ENCODE peak calls at places on chromosomes 3 and 15, in five cellular contexts. One of them, this sample, is unnamed.

GRCh38 chr3:104102386-104102785 is 1264.3 kb upstream of the ALCAM start:
- DNase-seq in tibial artery: no peak
- DNase-seq in esophagus squamous epithelium: no peak
- DNase-seq in CD4-positive, alpha-beta T cell: no peak
- DNase-seq in cardiac muscle cell: peak; percentile 63
- DNase-seq in this sample: no peak

GRCh38 chr3:78177780-78178179 is 1137.9 kb downstream of the ROBO2 start:
- DNase-seq in tibial artery: no peak
- DNase-seq in esophagus squamous epithelium: no peak
- DNase-seq in CD4-positive, alpha-beta T cell: no peak
- DNase-seq in cardiac muscle cell: no peak
- DNase-seq in this sample: no peak

GRCh38 chr3:37521403-37521802 is 340.3 kb upstream of the CTDSPL start:
- DNase-seq in tibial artery: no peak
- DNase-seq in esophagus squamous epithelium: no peak
- DNase-seq in CD4-positive, alpha-beta T cell: no peak
- DNase-seq in cardiac muscle cell: no peak
- DNase-seq in this sample: no peak

GRCh38 chr15:35293353-35294130 is 208.4 kb upstream of the NANOGP8 start:
- DNase-seq in tibial artery: no peak
- DNase-seq in esophagus squamous epithelium: no peak
- DNase-seq in CD4-positive, alpha-beta T cell: no peak
- DNase-seq in cardiac muscle cell: peak; percentile 57
- DNase-seq in this sample: no peak

GRCh38 chr15:26024241-26024640 is 161.1 kb upstream of the ATP10A start:
- DNase-seq in tibial artery: no peak
- DNase-seq in esophagus squamous epithelium: no peak
- DNase-seq in CD4-positive, alpha-beta T cell: no peak
- DNase-seq in cardiac muscle cell: no peak
- DNase-seq in this sample: peak; percentile 28

GRCh38 chr15:64566629-64567427 is 106.5 kb downstream of the ZNF609 start:
- DNase-seq in tibial artery: no peak
- DNase-seq in esophagus squamous epithelium: no peak
- DNase-seq in CD4-positive, alpha-beta T cell: no peak
- DNase-seq in cardiac muscle cell: no peak
- DNase-seq in this sample: no peak

GRCh38 chr3:73073091-73073707 is 11.7 kb downstream of the EBLN2 start:
- DNase-seq in tibial artery: no peak
- DNase-seq in esophagus squamous epithelium: no peak
- DNase-seq in CD4-positive, alpha-beta T cell: no peak
- DNase-seq in cardiac muscle cell: no peak
- DNase-seq in this sample: no peak

GRCh38 chr3:59334585-59334984 is 284.8 kb upstream of the CFAP20DC start:
- DNase-seq in tibial artery: no peak
- DNase-seq in esophagus squamous epithelium: no peak
- DNase-seq in CD4-positive, alpha-beta T cell: no peak
- DNase-seq in cardiac muscle cell: peak; percentile 39
- DNase-seq in this sample: no peak

GRCh38 chr3:181105636-181106035 is 116.1 kb upstream of the DNAJC19 start:
- DNase-seq in tibial artery: no peak
- DNase-seq in esophagus squamous epithelium: no peak
- DNase-seq in CD4-positive, alpha-beta T cell: no peak
- DNase-seq in cardiac muscle cell: no peak
- DNase-seq in this sample: no peak

GRCh38 chr3:42539871-42540714 is 37.6 kb downstream of the VIPR1 start:
- DNase-seq in tibial artery: no peak
- DNase-seq in esophagus squamous epithelium: no peak
- DNase-seq in CD4-positive, alpha-beta T cell: peak; percentile 51
- DNase-seq in cardiac muscle cell: peak; percentile 42
- DNase-seq in this sample: no peak

GRCh38 chr3:187567741-187568140 is 102.5 kb downstream of the SST start:
- DNase-seq in tibial artery: no peak
- DNase-seq in esophagus squamous epithelium: no peak
- DNase-seq in CD4-positive, alpha-beta T cell: no peak
- DNase-seq in cardiac muscle cell: peak; percentile 88
- DNase-seq in this sample: no peak

GRCh38 chr15:66145242-66146182 is 108.0 kb downstream of the MEGF11 start:
- DNase-seq in tibial artery: no peak
- DNase-seq in esophagus squamous epithelium: no peak
- DNase-seq in CD4-positive, alpha-beta T cell: no peak
- DNase-seq in cardiac muscle cell: no peak
- DNase-seq in this sample: no peak

GRCh38 chr3:46853441-46854410 is 9.5 kb downstream of the MYL3 start:
- DNase-seq in tibial artery: peak; percentile 35
- DNase-seq in esophagus squamous epithelium: no peak
- DNase-seq in CD4-positive, alpha-beta T cell: no peak
- DNase-seq in cardiac muscle cell: no peak
- DNase-seq in this sample: no peak

GRCh38 chr3:49785565-49786356 is 581 bp downstream of the IP6K1 start:
- DNase-seq in tibial artery: no peak
- DNase-seq in esophagus squamous epithelium: no peak
- DNase-seq in CD4-positive, alpha-beta T cell: no peak
- DNase-seq in cardiac muscle cell: peak; percentile 40
- DNase-seq in this sample: no peak

GRCh38 chr3:5791558-5791957 is 604.1 kb downstream of the EDEM1 start:
- DNase-seq in tibial artery: no peak
- DNase-seq in esophagus squamous epithelium: no peak
- DNase-seq in CD4-positive, alpha-beta T cell: no peak
- DNase-seq in cardiac muscle cell: no peak
- DNase-seq in this sample: no peak

GRCh38 chr3:14169871-14170270 is 8.5 kb downstream of the XPC start:
- DNase-seq in tibial artery: no peak
- DNase-seq in esophagus squamous epithelium: no peak
- DNase-seq in CD4-positive, alpha-beta T cell: no peak
- DNase-seq in cardiac muscle cell: no peak
- DNase-seq in this sample: no peak

GRCh38 chr15:89745768-89746167 is 5.3 kb downstream of the MESP1 start:
- DNase-seq in tibial artery: no peak
- DNase-seq in esophagus squamous epithelium: no peak
- DNase-seq in CD4-positive, alpha-beta T cell: no peak
- DNase-seq in cardiac muscle cell: no peak
- DNase-seq in this sample: no peak

GRCh38 chr15:68484696-68485400 is 52.9 kb upstream of the ITGA11 start:
- DNase-seq in tibial artery: peak; percentile 82
- DNase-seq in esophagus squamous epithelium: no peak
- DNase-seq in CD4-positive, alpha-beta T cell: no peak
- DNase-seq in cardiac muscle cell: peak; percentile 64
- DNase-seq in this sample: peak; percentile 81

GRCh38 chr3:30342319-30343060 is 263.9 kb upstream of the TGFBR2 start:
- DNase-seq in tibial artery: peak; percentile 81
- DNase-seq in esophagus squamous epithelium: no peak
- DNase-seq in CD4-positive, alpha-beta T cell: no peak
- DNase-seq in cardiac muscle cell: peak; percentile 92
- DNase-seq in this sample: no peak

GRCh38 chr3:35651456-35651855 is 12.1 kb downstream of the ARPP21 start:
- DNase-seq in tibial artery: no peak
- DNase-seq in esophagus squamous epithelium: no peak
- DNase-seq in CD4-positive, alpha-beta T cell: no peak
- DNase-seq in cardiac muscle cell: peak; percentile 48
- DNase-seq in this sample: no peak

GRCh38 chr3:16697437-16698258 is 92.4 kb upstream of the DAZL start:
- DNase-seq in tibial artery: no peak
- DNase-seq in esophagus squamous epithelium: no peak
- DNase-seq in CD4-positive, alpha-beta T cell: no peak
- DNase-seq in cardiac muscle cell: peak; percentile 83
- DNase-seq in this sample: no peak

GRCh38 chr3:62798000-62798399 is 77.2 kb downstream of the CADPS start:
- DNase-seq in tibial artery: no peak
- DNase-seq in esophagus squamous epithelium: no peak
- DNase-seq in CD4-positive, alpha-beta T cell: no peak
- DNase-seq in cardiac muscle cell: no peak
- DNase-seq in this sample: no peak

GRCh38 chr15:90459368-90459767 is 70.4 kb upstream of the CRTC3 start:
- DNase-seq in tibial artery: no peak
- DNase-seq in esophagus squamous epithelium: no peak
- DNase-seq in CD4-positive, alpha-beta T cell: no peak
- DNase-seq in cardiac muscle cell: peak; percentile 74
- DNase-seq in this sample: no peak

GRCh38 chr3:55565516-55565915 is 78.4 kb upstream of the WNT5A start:
- DNase-seq in tibial artery: no peak
- DNase-seq in esophagus squamous epithelium: no peak
- DNase-seq in CD4-positive, alpha-beta T cell: no peak
- DNase-seq in cardiac muscle cell: no peak
- DNase-seq in this sample: no peak

GRCh38 chr3:131713416-131714118 is 210.8 kb upstream of the MRPL3 start:
- DNase-seq in tibial artery: no peak
- DNase-seq in esophagus squamous epithelium: no peak
- DNase-seq in CD4-positive, alpha-beta T cell: no peak
- DNase-seq in cardiac muscle cell: no peak
- DNase-seq in this sample: no peak

GRCh38 chr3:12828751-12829150 is 12.6 kb downstream of the RPL32 start:
- DNase-seq in tibial artery: no peak
- DNase-seq in esophagus squamous epithelium: no peak
- DNase-seq in CD4-positive, alpha-beta T cell: no peak
- DNase-seq in cardiac muscle cell: no peak
- DNase-seq in this sample: no peak

GRCh38 chr3:137763594-137763938 is 549 bp upstream of the SOX14 start:
- DNase-seq in tibial artery: no peak
- DNase-seq in esophagus squamous epithelium: no peak
- DNase-seq in CD4-positive, alpha-beta T cell: no peak
- DNase-seq in cardiac muscle cell: no peak
- DNase-seq in this sample: no peak

DNA sequence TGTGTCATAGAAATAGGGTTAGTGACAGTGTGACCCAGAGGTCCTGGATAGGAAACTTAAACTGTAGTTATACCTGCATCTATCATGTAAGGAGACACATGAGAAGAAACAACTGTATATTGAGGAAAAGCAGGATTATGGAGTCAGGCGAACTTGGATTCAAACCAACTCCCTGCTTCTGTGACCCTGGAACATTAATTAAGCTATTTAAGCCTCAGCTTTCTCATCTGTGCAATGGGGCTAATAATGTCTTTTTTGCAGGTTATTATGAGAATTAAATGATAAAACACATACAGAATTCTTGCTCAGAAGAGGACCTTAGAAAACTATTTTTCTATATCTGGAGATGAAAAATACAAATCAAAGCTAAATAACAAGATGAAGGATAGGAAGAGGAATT is 481.8 kb downstream of the MECOM start:
- DNase-seq in tibial artery: no peak
- DNase-seq in esophagus squamous epithelium: no peak
- DNase-seq in CD4-positive, alpha-beta T cell: no peak
- DNase-seq in cardiac muscle cell: no peak
- DNase-seq in this sample: no peak
- H3K9me3 ChIP-seq in tibial artery: no peaks in the 10 kb centered on the region
- H3K9me3 ChIP-seq in esophagus squamous epithelium: no peaks in the 10 kb centered on the region
- H3K9me3 ChIP-seq in CD4-positive, alpha-beta T cell: no peaks in the 10 kb centered on the region
- H3K9me3 ChIP-seq in cardiac muscle cell: no peaks in the 10 kb centered on the region
- H3K9me3 ChIP-seq in this sample: no peaks in the 10 kb centered on the region

GRCh38 chr3:23648326-23648964 is 157.3 kb upstream of the UBE2E1 start:
- DNase-seq in tibial artery: no peak
- DNase-seq in esophagus squamous epithelium: no peak
- DNase-seq in CD4-positive, alpha-beta T cell: no peak
- DNase-seq in cardiac muscle cell: peak; percentile 42
- DNase-seq in this sample: peak; percentile 85
- TF ChIP-seq CTCF in tibial artery: no peak
- TF ChIP-seq CTCF in esophagus squamous epithelium: no peak
- TF ChIP-seq CTCF in CD4-positive, alpha-beta T cell: no peak
- TF ChIP-seq CTCF in cardiac muscle cell: peak; percentile 11
- TF ChIP-seq CTCF in this sample: no peak

GRCh38 chr15:33009603-33010002 is 184.9 kb downstream of the FMN1 start:
- DNase-seq in tibial artery: no peak
- DNase-seq in esophagus squamous epithelium: no peak
- DNase-seq in CD4-positive, alpha-beta T cell: no peak
- DNase-seq in cardiac muscle cell: no peak
- DNase-seq in this sample: no peak

GRCh38 chr15:33009026-33009425 is 185.5 kb downstream of the FMN1 start:
- DNase-seq in tibial artery: no peak
- DNase-seq in esophagus squamous epithelium: no peak
- DNase-seq in CD4-positive, alpha-beta T cell: no peak
- DNase-seq in cardiac muscle cell: no peak
- DNase-seq in this sample: no peak

GRCh38 chr15:33007295-33007855 is 187.1 kb downstream of the FMN1 start:
- DNase-seq in tibial artery: no peak
- DNase-seq in esophagus squamous epithelium: no peak
- DNase-seq in CD4-positive, alpha-beta T cell: no peak
- DNase-seq in cardiac muscle cell: peak; percentile 74
- DNase-seq in this sample: no peak

GRCh38 chr15:33005582-33005981 is 188.9 kb downstream of the FMN1 start:
- DNase-seq in tibial artery: no peak
- DNase-seq in esophagus squamous epithelium: no peak
- DNase-seq in CD4-positive, alpha-beta T cell: no peak
- DNase-seq in cardiac muscle cell: no peak
- DNase-seq in this sample: no peak

DNA sequence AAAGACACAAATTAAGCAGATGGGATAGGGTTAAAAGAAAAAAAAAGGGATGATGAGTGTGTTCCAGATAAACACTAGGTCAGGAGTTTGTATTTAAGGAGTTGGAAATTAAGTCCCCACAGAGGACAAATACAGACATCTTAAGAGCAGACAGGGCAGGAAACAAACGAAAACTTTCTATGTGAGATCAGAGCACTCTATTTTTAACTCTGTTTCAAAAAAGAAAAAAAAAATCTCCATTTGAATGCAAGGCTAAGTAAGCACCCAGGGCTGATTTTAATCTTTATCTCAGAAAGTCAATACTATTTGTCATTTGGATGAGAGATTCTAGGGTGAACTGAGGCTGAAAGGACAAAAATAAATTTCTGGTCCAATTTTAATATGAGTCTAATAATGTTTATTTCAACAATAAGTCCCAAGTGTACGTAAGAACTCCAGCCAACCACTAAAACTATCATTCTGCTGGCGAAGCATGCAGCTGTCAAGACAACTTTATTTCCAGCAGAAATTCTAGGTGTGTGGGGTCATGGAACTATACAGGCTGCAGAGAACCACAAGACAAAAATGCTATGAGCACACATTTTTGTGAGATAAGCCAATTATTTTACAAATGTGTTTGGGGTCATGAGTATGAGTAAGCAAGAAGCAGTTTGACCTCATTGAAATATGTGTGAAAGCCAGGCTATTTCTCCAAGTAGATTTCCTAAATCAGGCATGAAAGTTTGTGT is 186.1 kb downstream of the FMN1 start:
- DNase-seq in tibial artery: no peak
- DNase-seq in esophagus squamous epithelium: no peak
- DNase-seq in CD4-positive, alpha-beta T cell: no peak
- DNase-seq in cardiac muscle cell: peak; percentile 90
- DNase-seq in this sample: no peak
- H3K9me3 ChIP-seq in tibial artery: no peaks in the 10 kb centered on the region
- H3K9me3 ChIP-seq in esophagus squamous epithelium: no peaks in the 10 kb centered on the region
- H3K9me3 ChIP-seq in CD4-positive, alpha-beta T cell: no peaks in the 10 kb centered on the region
- H3K9me3 ChIP-seq in cardiac muscle cell: no peaks in the 10 kb centered on the region
- H3K9me3 ChIP-seq in this sample: no peaks in the 10 kb centered on the region

DNA sequence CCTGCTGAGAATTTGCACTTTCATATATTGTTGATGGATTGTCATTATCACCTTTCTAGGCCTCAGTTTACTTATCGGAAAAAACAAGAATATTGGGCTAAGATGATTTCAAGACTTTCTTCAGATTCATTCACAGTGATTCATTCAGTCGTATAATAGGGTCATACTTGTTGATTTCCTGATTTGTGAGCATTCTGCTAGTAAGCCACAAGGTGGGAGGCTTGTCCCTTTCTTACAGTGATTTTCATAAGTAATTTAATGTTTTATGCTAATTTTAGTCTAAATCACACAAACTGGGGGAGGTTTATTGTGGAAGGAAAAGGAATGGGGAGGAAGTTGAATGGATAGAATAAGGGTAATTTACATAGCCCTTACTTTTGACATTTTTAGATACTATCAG is 126.8 kb upstream of the GOLGA6L4 start:
- DNase-seq in tibial artery: no peak
- DNase-seq in esophagus squamous epithelium: no peak
- DNase-seq in CD4-positive, alpha-beta T cell: no peak
- DNase-seq in cardiac muscle cell: peak; percentile 34
- DNase-seq in this sample: no peak
- TF ChIP-seq CTCF in tibial artery: peak; percentile 16
- TF ChIP-seq CTCF in esophagus squamous epithelium: no peak
- TF ChIP-seq CTCF in CD4-positive, alpha-beta T cell: no peak
- TF ChIP-seq CTCF in cardiac muscle cell: peak; percentile 15
- TF ChIP-seq CTCF in this sample: no peak

This sample was measured in vagina.